ENCODE peak calls at places on chromosomes 13 and 19, in ten cellular contexts. K, O, D, B, M, N, L, V, F and R are unnamed samples.

GRCh38 chr19:3573162-3573857 is 566 bp downstream of the HMG20B start:
- DNase-seq in K (no peak), O (no peak), D (peak), B (no peak), M (peak), N (no peak), L (no peak), V (peak), F (no peak), R (no peak)

GRCh38 chr19:16380314-16380695 is 55.7 kb downstream of the KLF2 start:
- DNase-seq in K (no peak), O (no peak), D (no peak), B (no peak), M (no peak), N (no peak), L (no peak), V (no peak), F (no peak), R (no peak)

GRCh38 chr13:91813255-91813654 is 414.8 kb downstream of the GPC5 start:
- DNase-seq in K (no peak), O (no peak), D (no peak), B (no peak), M (no peak), N (no peak), L (no peak), V (no peak), F (no peak), R (no peak)

GRCh38 chr19:13153627-13154240 is 3.5 kb downstream of the IER2 start:
- DNase-seq in K (no peak), O (no peak), D (peak), B (no peak), M (no peak), N (no peak), L (peak), V (peak), F (no peak), R (peak)

GRCh38 chr13:110887242-110887954 is 27.5 kb downstream of the ANKRD10 start:
- DNase-seq in K (no peak), O (no peak), D (no peak), B (no peak), M (no peak), N (no peak), L (no peak), V (no peak), F (no peak), R (no peak)

GRCh38 chr19:8310342-8311055 is 2.3 kb upstream of the CD320 start:
- DNase-seq in K (no peak), O (peak), D (peak), B (no peak), M (no peak), N (no peak), L (no peak), V (peak), F (no peak), R (no peak)

GRCh38 chr19:4693078-4693350 is 22.9 kb upstream of the MYDGF start:
- DNase-seq in K (no peak), O (no peak), D (no peak), B (no peak), M (no peak), N (no peak), L (no peak), V (no peak), F (no peak), R (no peak)

GRCh38 chr19:41977916-41978315 is 16.1 kb downstream of the ATP1A3 start:
- DNase-seq in K (no peak), O (no peak), D (no peak), B (no peak), M (no peak), N (no peak), L (no peak), V (no peak), F (no peak), R (no peak)

GRCh38 chr19:6396305-6396704 is 3.3 kb upstream of the GTF2F1 start:
- DNase-seq in K (no peak), O (no peak), D (no peak), B (no peak), M (no peak), N (no peak), L (no peak), V (no peak), F (no peak), R (no peak)

GRCh38 chr19:14536926-14537692 is 7.7 kb downstream of the TECR start:
- DNase-seq in K (no peak), O (peak), D (peak), B (peak), M (peak), N (no peak), L (peak), V (peak), F (peak), R (peak)

GRCh38 chr19:44745386-44745831 is 3.1 kb upstream of the BCL3 start:
- DNase-seq in K (no peak), O (peak), D (peak), B (no peak), M (peak), N (no peak), L (peak), V (peak), F (peak), R (no peak)

GRCh38 chr13:105616313-105617075 is 919.0 kb downstream of the EFNB2 start:
- DNase-seq in K (no peak), O (no peak), D (no peak), B (peak), M (no peak), N (no peak), L (no peak), V (no peak), F (no peak), R (no peak)

GRCh38 chr19:512548-513365 is 5.5 kb downstream of the TPGS1 start:
- DNase-seq in K (no peak), O (no peak), D (no peak), B (no peak), M (no peak), N (no peak), L (no peak), V (peak), F (no peak), R (no peak)

GRCh38 chr13:90201198-90201597 is 1146.3 kb upstream of the MIR17HG start:
- DNase-seq in K (no peak), O (no peak), D (no peak), B (no peak), M (no peak), N (no peak), L (peak), V (no peak), F (no peak), R (no peak)

GRCh38 chr13:93505104-93505952 is 278.7 kb downstream of the GPC6 start:
- DNase-seq in K (no peak), O (no peak), D (no peak), B (no peak), M (no peak), N (no peak), L (peak), V (no peak), F (no peak), R (no peak)

GRCh38 chr13:38103851-38104250 is 234.3 kb upstream of the TRPC4 start:
- DNase-seq in K (no peak), O (no peak), D (no peak), B (no peak), M (no peak), N (no peak), L (no peak), V (no peak), F (no peak), R (no peak)

GRCh38 chr13:59269476-59269875 is 894.3 kb downstream of the DIAPH3 start:
- DNase-seq in K (peak), O (no peak), D (no peak), B (no peak), M (no peak), N (no peak), L (peak), V (no peak), F (no peak), R (no peak)

GRCh38 chr13:53782400-53783030 is 753.9 kb downstream of the OLFM4 start:
- DNase-seq in K (peak), O (no peak), D (no peak), B (peak), M (peak), N (no peak), L (peak), V (no peak), F (peak), R (peak)

GRCh38 chr19:55437410-55437809 is 5.7 kb downstream of the SHISA7 start:
- DNase-seq in K (no peak), O (no peak), D (no peak), B (peak), M (peak), N (no peak), L (peak), V (peak), F (peak), R (peak)

GRCh38 chr19:15200575-15201364 is at the start of gene NOTCH3:
- DNase-seq in K (no peak), O (no peak), D (no peak), B (no peak), M (peak), N (no peak), L (no peak), V (peak), F (no peak), R (peak)

GRCh38 chr19:54337858-54338230 is 1.1 kb downstream of the LILRA4 start:
- DNase-seq in K (no peak), O (peak), D (no peak), B (no peak), M (no peak), N (no peak), L (no peak), V (no peak), F (no peak), R (no peak)

GRCh38 chr19:38792250-38793111 is 3.5 kb downstream of the LGALS7B start:
- DNase-seq in K (no peak), O (peak), D (no peak), B (no peak), M (no peak), N (no peak), L (no peak), V (peak), F (no peak), R (no peak)

GRCh38 chr19:2306971-2307370 is 983 bp downstream of the LINGO3 start:
- DNase-seq in K (no peak), O (no peak), D (no peak), B (no peak), M (no peak), N (no peak), L (no peak), V (no peak), F (no peak), R (no peak)

GRCh38 chr19:34960940-34961679 is 2.9 kb downstream of the ZNF792 start:
- DNase-seq in K (no peak), O (peak), D (no peak), B (no peak), M (no peak), N (no peak), L (no peak), V (no peak), F (no peak), R (no peak)

GRCh38 chr13:30034448-30034795 is 184.0 kb upstream of the UBL3 start:
- DNase-seq in K (no peak), O (no peak), D (no peak), B (no peak), M (no peak), N (no peak), L (peak), V (no peak), F (no peak), R (no peak)

GRCh38 chr13:41137241-41137640 is 4.6 kb upstream of the KBTBD6 start:
- DNase-seq in K (no peak), O (no peak), D (no peak), B (no peak), M (no peak), N (no peak), L (no peak), V (no peak), F (no peak), R (no peak)

GRCh38 chr19:57803265-57803593 is 11.5 kb downstream of the ZNF552 start:
- DNase-seq in K (no peak), O (no peak), D (no peak), B (no peak), M (no peak), N (no peak), L (no peak), V (no peak), F (no peak), R (no peak)

GRCh38 chr19:16066611-16067104 is 9.6 kb upstream of the TPM4 start:
- DNase-seq in K (no peak), O (peak), D (no peak), B (peak), M (no peak), N (no peak), L (peak), V (no peak), F (peak), R (no peak)

GRCh38 chr19:39645800-39646411 is 9.8 kb upstream of the LGALS16 start:
- DNase-seq in K (no peak), O (no peak), D (no peak), B (peak), M (peak), N (no peak), L (peak), V (peak), F (no peak), R (peak)

GRCh38 chr13:97334690-97335089 is 99.3 kb upstream of the RAP2A start:
- DNase-seq in K (no peak), O (no peak), D (no peak), B (no peak), M (no peak), N (no peak), L (no peak), V (no peak), F (no peak), R (no peak)

GRCh38 chr13:44280461-44280860 is 93.2 kb upstream of the SERP2 start:
- DNase-seq in K (peak), O (peak), D (no peak), B (no peak), M (no peak), N (no peak), L (peak), V (no peak), F (no peak), R (no peak)

GRCh38 chr19:39351537-39352037 is 9.4 kb downstream of the SAMD4B start:
- DNase-seq in K (no peak), O (no peak), D (no peak), B (no peak), M (no peak), N (no peak), L (peak), V (no peak), F (peak), R (no peak)

GRCh38 chr13:38582133-38582532 is 104.7 kb upstream of the FREM2 start:
- DNase-seq in K (peak), O (no peak), D (no peak), B (peak), M (peak), N (no peak), L (peak), V (no peak), F (peak), R (no peak)

GRCh38 chr19:47019431-47020041 is at the start of gene NPAS1:
- DNase-seq in K (no peak), O (no peak), D (no peak), B (no peak), M (peak), N (no peak), L (no peak), V (peak), F (no peak), R (no peak)

GRCh38 chr13:112974676-112975075 is 5.7 kb downstream of the MCF2L start:
- DNase-seq in K (no peak), O (no peak), D (no peak), B (no peak), M (no peak), N (no peak), L (no peak), V (no peak), F (no peak), R (no peak)

GRCh38 chr13:99577934-99578917 is 77.0 kb downstream of the TM9SF2 start:
- DNase-seq in K (no peak), O (no peak), D (peak), B (peak), M (no peak), N (no peak), L (peak), V (no peak), F (peak), R (no peak)

GRCh38 chr13:91868351-91868750 is 469.9 kb downstream of the GPC5 start:
- DNase-seq in K (no peak), O (no peak), D (no peak), B (no peak), M (no peak), N (no peak), L (no peak), V (no peak), F (no peak), R (no peak)

DNA sequence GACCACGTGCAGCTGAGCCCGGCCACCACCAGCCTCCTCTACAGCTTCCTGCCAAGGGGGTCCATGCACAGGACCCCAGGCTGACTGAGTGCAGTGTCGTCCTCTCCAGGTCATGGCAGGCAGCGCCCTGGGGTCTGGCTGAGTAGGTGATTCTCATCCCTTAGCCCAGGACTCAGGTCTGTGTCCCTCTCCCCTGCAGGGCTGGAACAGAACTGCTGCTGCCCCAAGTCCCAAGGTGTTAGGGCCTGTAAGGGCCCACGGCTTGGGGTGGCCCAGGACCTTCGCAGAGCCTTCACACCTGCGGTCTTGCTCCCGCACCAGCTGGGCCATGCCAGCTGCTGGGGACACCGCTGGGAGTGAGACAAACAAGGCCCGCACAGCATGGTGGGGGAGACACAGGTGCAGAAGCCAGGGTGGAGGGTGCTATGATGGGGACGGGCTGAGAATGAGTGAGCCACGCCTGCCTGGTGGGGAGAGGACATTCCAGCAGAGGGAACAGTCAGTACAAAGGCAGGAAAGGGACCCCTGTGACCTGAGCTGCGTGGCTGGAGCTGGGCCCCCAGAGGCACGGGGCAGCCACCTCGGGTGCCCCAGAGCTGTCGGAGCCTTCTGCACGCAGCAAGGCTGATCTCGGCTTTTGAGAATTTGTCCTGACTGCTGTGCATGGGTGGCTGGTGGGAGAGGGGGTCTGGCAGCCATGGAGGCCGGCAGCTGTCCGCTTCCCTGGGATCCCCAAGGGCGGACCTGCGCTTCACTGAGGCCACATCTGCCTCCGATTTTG is 11.9 kb downstream of the PLEKHF1 start:
- DNase-seq in K (no peak), O (peak), D (no peak), B (no peak), M (no peak), N (no peak), L (no peak), V (no peak), F (no peak), R (no peak)
- TF ChIP-seq CTCF in K (no peak), O (no peak), D (no peak), B (no peak), M (no peak), N (no peak), L (no peak), V (no peak), F (no peak), R (peak)

DNA sequence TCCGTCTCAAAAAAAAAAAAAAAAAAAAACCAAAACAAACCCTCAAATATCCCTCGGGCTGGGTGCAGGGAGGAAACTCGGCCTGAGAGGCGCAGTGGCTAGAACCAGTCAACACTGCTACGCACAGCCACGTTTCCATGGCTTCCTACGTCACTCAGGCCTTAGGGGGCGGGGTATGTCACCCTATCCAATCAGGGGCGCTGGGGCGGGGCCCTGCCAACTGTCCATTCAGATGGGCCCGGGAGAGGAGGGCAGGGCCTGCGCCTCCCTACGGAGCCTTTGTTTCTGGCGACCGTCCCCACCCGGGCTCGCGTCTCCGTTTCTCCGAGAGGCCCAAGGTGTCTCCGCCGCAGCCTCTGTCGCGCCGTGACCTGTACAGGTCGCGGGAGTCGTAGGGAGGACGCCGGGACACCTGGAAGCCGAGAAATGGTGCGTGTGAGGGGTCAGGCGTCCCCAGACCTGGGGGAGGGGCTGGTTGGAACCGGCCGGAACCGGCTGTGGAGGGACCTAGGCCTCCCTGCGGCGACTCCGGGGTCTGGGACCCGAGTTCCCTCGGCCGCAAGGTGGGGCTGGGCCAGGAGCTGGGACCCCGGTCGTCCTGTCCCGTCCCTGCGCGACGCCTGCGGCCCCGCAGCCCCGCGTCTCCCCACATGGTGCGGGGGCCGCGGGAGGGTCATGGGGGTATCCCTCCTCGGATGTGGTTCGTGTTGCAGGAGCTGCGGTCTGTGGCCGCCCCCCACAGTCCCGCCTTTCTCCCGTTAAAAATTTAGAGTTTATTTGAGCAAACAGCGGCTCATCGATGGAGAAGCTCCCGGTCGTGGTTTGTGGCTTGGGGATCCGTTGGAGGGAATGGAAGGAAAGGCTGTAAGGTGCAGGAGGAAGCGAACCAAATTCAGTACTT is at the start of gene ZNF627:
- DNase-seq in K (peak), O (peak), D (peak), B (peak), M (peak), N (peak), L (peak), V (peak), F (peak), R (peak)
- TF ChIP-seq CTCF in K (peak), O (no peak), D (no peak), B (no peak), M (peak), N (no peak), L (peak), V (no peak), F (no peak), R (peak)

GRCh38 chr19:37692956-37693660 is 26.5 kb downstream of the ZNF607 start:
- DNase-seq in K (no peak), O (no peak), D (no peak), B (no peak), M (no peak), N (no peak), L (no peak), V (no peak), F (no peak), R (no peak)

GRCh38 chr19:37695144-37695899 is 24.2 kb downstream of the ZNF607 start:
- DNase-seq in K (no peak), O (no peak), D (no peak), B (no peak), M (no peak), N (no peak), L (no peak), V (no peak), F (no peak), R (no peak)

DNA sequence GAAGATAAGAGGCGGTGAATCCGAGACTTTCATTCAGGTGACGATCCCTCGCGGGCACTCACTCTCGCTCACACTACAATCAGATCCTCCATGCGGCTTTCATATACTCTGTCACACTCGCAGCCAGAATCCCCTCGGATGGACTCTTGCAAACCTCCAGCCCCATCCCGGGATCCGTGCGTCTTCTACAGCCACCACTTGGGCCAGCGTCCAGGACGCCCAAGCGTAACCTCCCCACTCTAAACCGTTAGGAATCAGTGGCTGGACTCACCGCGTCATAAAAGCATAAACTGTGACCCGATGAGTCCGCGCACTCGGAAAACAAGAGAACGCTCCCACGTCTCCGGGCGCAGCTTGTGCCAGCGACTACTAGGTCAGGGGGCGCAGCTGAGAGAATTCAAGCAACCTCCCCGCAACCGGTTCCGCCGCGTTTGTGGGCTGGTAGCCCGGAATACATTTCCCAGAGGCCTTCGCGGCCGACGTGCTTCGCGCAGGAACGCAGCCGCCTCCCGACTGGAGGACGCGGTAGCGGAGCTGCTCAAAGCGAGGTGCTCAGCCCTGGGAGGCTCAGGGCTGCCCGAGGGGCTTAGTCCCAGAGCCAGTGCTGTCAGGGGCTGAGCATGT is 27.6 kb downstream of the ZNF607 start:
- DNase-seq in K (peak), O (peak), D (peak), B (peak), M (peak), N (peak), L (peak), V (peak), F (no peak), R (peak)
- TF ChIP-seq CTCF in K (no peak), O (no peak), D (no peak), B (no peak), M (peak), N (no peak), L (no peak), V (no peak), F (no peak), R (peak)

GRCh38 chr13:32254416-32254815 is 60.7 kb downstream of the ZAR1L start:
- DNase-seq in K (no peak), O (no peak), D (no peak), B (peak), M (no peak), N (no peak), L (no peak), V (no peak), F (no peak), R (no peak)
- TF ChIP-seq CTCF in K (no peak), O (no peak), D (no peak), B (no peak), M (no peak), N (no peak), L (no peak), V (no peak), F (no peak), R (no peak)